ENCODE peak calls at places on chromosomes 12 and 14, in nine cellular contexts. V is GM23248, O is T-helper 1 cell, P is GM20000, F is NCI-H2029 treated with DMSO at 0.1 percent for 48 hours, U is ELR, S is fibroblast of mammary gland, R is HuH-7, K is putamen. T is an unnamed sample.

GRCh38 chr12:95182868-95183415 is 34.3 kb downstream of the FGD6 start:
- DNase-seq in V (peak; percentile 86), O (no peak), P (peak; percentile 17), F (no peak), U (peak; percentile 86), S (peak; percentile 73), R (no peak), K (no peak), T (peak; percentile 79)

GRCh38 chr14:68596211-68596610 is 196.7 kb downstream of the ZFP36L1 start:
- DNase-seq in V (no peak), O (no peak), P (no peak), F (no peak), U (no peak), S (no peak), R (no peak), K (no peak), T (no peak)

GRCh38 chr14:91843437-91843836 is 23.9 kb downstream of the TC2N start:
- DNase-seq in V (no peak), O (no peak), P (no peak), F (no peak), U (no peak), S (peak; percentile 34), R (no peak), K (no peak), T (no peak)

GRCh38 chr14:23208286-23208685 is 24.8 kb upstream of the SLC7A8 start:
- DNase-seq in V (no peak), O (no peak), P (no peak), F (no peak), U (no peak), S (no peak), R (no peak), K (no peak), T (no peak)

GRCh38 chr14:37246427-37246829 is 48.7 kb downstream of the MIPOL1 start:
- DNase-seq in V (peak; percentile 69), O (no peak), P (peak; percentile 12), F (peak; percentile 94), U (peak; percentile 63), S (peak; percentile 70), R (no peak), K (peak; percentile 5), T (peak; percentile 61)

GRCh38 chr14:86022031-86022629 is 492.2 kb downstream of the FLRT2 start:
- DNase-seq in V (peak; percentile 1), O (no peak), P (no peak), F (no peak), U (peak; percentile 28), S (peak; percentile 70), R (no peak), K (no peak), T (no peak)

GRCh38 chr14:73712071-73712506 is 2.1 kb downstream of the PNMA1 start:
- DNase-seq in V (peak; percentile 46), O (no peak), P (no peak), F (no peak), U (peak; percentile 44), S (no peak), R (no peak), K (no peak), T (no peak)

GRCh38 chr14:103312006-103312635 is 21.9 kb upstream of the EIF5 start:
- DNase-seq in V (no peak), O (no peak), P (no peak), F (no peak), U (no peak), S (no peak), R (no peak), K (no peak), T (no peak)

GRCh38 chr14:22190411-22191191 is 398.4 kb downstream of the DAD1 start:
- DNase-seq in V (peak; percentile 2), O (no peak), P (no peak), F (no peak), U (peak; percentile 17), S (peak; percentile 72), R (no peak), K (no peak), T (no peak)

GRCh38 chr14:104717646-104718045 is 6.4 kb upstream of the ADSS1 start:
- DNase-seq in V (no peak), O (no peak), P (no peak), F (no peak), U (no peak), S (no peak), R (no peak), K (no peak), T (no peak)

GRCh38 chr12:93198086-93198485 is 179.6 kb upstream of the NUDT4 start:
- DNase-seq in V (peak; percentile 90), O (no peak), P (no peak), F (no peak), U (peak; percentile 89), S (peak; percentile 86), R (no peak), K (no peak), T (peak; percentile 19)

GRCh38 chr14:67410313-67410712 is 1.7 kb downstream of the PLEK2 start:
- DNase-seq in V (no peak), O (no peak), P (no peak), F (no peak), U (no peak), S (no peak), R (peak; percentile 27), K (no peak), T (no peak)

GRCh38 chr14:92649066-92649465 is 99.4 kb downstream of the LGMN start:
- DNase-seq in V (no peak), O (no peak), P (no peak), F (no peak), U (no peak), S (no peak), R (no peak), K (no peak), T (no peak)

GRCh38 chr14:104138098-104138890 is at the start of gene KIF26A:
- DNase-seq in V (no peak), O (peak; percentile 9), P (no peak), F (no peak), U (no peak), S (no peak), R (no peak), K (no peak), T (peak; percentile 74)

GRCh38 chr14:79834856-79835255 is 376.4 kb downstream of the DIO2 start:
- DNase-seq in V (no peak), O (no peak), P (no peak), F (no peak), U (no peak), S (peak; percentile 18), R (no peak), K (no peak), T (no peak)

GRCh38 chr14:103772078-103772712 is 56.6 kb downstream of the ZFYVE21 start:
- DNase-seq in V (peak; percentile 1), O (no peak), P (no peak), F (no peak), U (no peak), S (no peak), R (no peak), K (no peak), T (no peak)

GRCh38 chr14:104367811-104368750 is 211.5 kb upstream of the C14orf180 start:
- DNase-seq in V (no peak), O (no peak), P (no peak), F (no peak), U (no peak), S (no peak), R (no peak), K (no peak), T (no peak)

GRCh38 chr12:109759076-109759420 is 45.4 kb downstream of the FAM222A start:
- DNase-seq in V (no peak), O (no peak), P (no peak), F (no peak), U (no peak), S (no peak), R (no peak), K (no peak), T (no peak)

GRCh38 chr12:32532951-32533350 is 133.6 kb downstream of the FGD4 start:
- DNase-seq in V (no peak), O (no peak), P (no peak), F (no peak), U (no peak), S (no peak), R (no peak), K (no peak), T (no peak)

GRCh38 chr14:64117671-64118402 is 176.3 kb downstream of the ESR2 start:
- DNase-seq in V (peak; percentile 51), O (no peak), P (no peak), F (no peak), U (peak; percentile 61), S (peak; percentile 78), R (no peak), K (no peak), T (no peak)

GRCh38 chr14:100734031-100734990 is 7.6 kb downstream of the DLK1 start:
- DNase-seq in V (no peak), O (peak; percentile 4), P (no peak), F (no peak), U (no peak), S (no peak), R (no peak), K (no peak), T (no peak)

GRCh38 chr14:67515386-67516079 is 17.6 kb upstream of the PLEKHH1 start:
- DNase-seq in V (peak; percentile 53), O (no peak), P (peak; percentile 82), F (no peak), U (peak; percentile 43), S (no peak), R (peak; percentile 35), K (no peak), T (no peak)

T was measured in A549.